ENCODE peak calls at places on chromosomes 12 and 14, in seven cellular contexts. One of them, this sample, is unnamed.

GRCh38 chr14:78202976-78203375 is 32.8 kb downstream of the NRXN3 start:
- DNase-seq in uterus: no peak
- DNase-seq in H54: no peak
- DNase-seq in A549: no peak
- DNase-seq in tibial nerve: no peak
- DNase-seq in Peyer's patch: no peak
- DNase-seq in sigmoid colon: no peak
- DNase-seq in this sample: no peak

GRCh38 chr14:50762001-50762930 is 68.7 kb downstream of the NIN start:
- DNase-seq in uterus: no peak
- DNase-seq in H54: peak; percentile 28
- DNase-seq in A549: no peak
- DNase-seq in tibial nerve: no peak
- DNase-seq in Peyer's patch: no peak
- DNase-seq in sigmoid colon: no peak
- DNase-seq in this sample: peak; percentile 61

GRCh38 chr14:91098591-91098990 is 15.3 kb upstream of the DGLUCY start:
- DNase-seq in uterus: no peak
- DNase-seq in H54: no peak
- DNase-seq in A549: no peak
- DNase-seq in tibial nerve: no peak
- DNase-seq in Peyer's patch: no peak
- DNase-seq in sigmoid colon: no peak
- DNase-seq in this sample: no peak

GRCh38 chr14:77284066-77284855 is 13.3 kb upstream of the NGB start:
- DNase-seq in uterus: no peak
- DNase-seq in H54: no peak
- DNase-seq in A549: no peak
- DNase-seq in tibial nerve: no peak
- DNase-seq in Peyer's patch: no peak
- DNase-seq in sigmoid colon: peak; percentile 21
- DNase-seq in this sample: no peak

GRCh38 chr12:56028511-56029165 is 7.8 kb downstream of the IKZF4 start:
- DNase-seq in uterus: no peak
- DNase-seq in H54: no peak
- DNase-seq in A549: no peak
- DNase-seq in tibial nerve: no peak
- DNase-seq in Peyer's patch: no peak
- DNase-seq in sigmoid colon: no peak
- DNase-seq in this sample: no peak

GRCh38 chr12:89117448-89118034 is 234.8 kb downstream of the DUSP6 start:
- DNase-seq in uterus: no peak
- DNase-seq in H54: no peak
- DNase-seq in A549: no peak
- DNase-seq in tibial nerve: no peak
- DNase-seq in Peyer's patch: no peak
- DNase-seq in sigmoid colon: no peak
- DNase-seq in this sample: no peak

GRCh38 chr14:50964683-50965390 is 20.6 kb upstream of the PYGL start:
- DNase-seq in uterus: peak; percentile 72
- DNase-seq in H54: peak; percentile 14
- DNase-seq in A549: peak; percentile 11
- DNase-seq in tibial nerve: no peak
- DNase-seq in Peyer's patch: peak; percentile 28
- DNase-seq in sigmoid colon: peak; percentile 92
- DNase-seq in this sample: no peak

GRCh38 chr14:21978184-21978998 is 304.8 kb upstream of the OR4E1 start:
- DNase-seq in uterus: peak; percentile 19
- DNase-seq in H54: no peak
- DNase-seq in A549: peak; percentile 29
- DNase-seq in tibial nerve: peak; percentile 21
- DNase-seq in Peyer's patch: peak; percentile 45
- DNase-seq in sigmoid colon: peak; percentile 64
- DNase-seq in this sample: peak; percentile 46

GRCh38 chr12:94186461-94187237 is 38.3 kb downstream of the PLXNC1 start:
- DNase-seq in uterus: peak; percentile 76
- DNase-seq in H54: no peak
- DNase-seq in A549: no peak
- DNase-seq in tibial nerve: peak; percentile 56
- DNase-seq in Peyer's patch: no peak
- DNase-seq in sigmoid colon: peak; percentile 75
- DNase-seq in this sample: no peak

GRCh38 chr12:66708704-66709443 is 30.0 kb upstream of the GRIP1 start:
- DNase-seq in uterus: no peak
- DNase-seq in H54: no peak
- DNase-seq in A549: no peak
- DNase-seq in tibial nerve: no peak
- DNase-seq in Peyer's patch: no peak
- DNase-seq in sigmoid colon: no peak
- DNase-seq in this sample: no peak

GRCh38 chr12:54983536-54984102 is 943 bp downstream of the TESPA1 start:
- DNase-seq in uterus: no peak
- DNase-seq in H54: no peak
- DNase-seq in A549: no peak
- DNase-seq in tibial nerve: no peak
- DNase-seq in Peyer's patch: no peak
- DNase-seq in sigmoid colon: no peak
- DNase-seq in this sample: no peak

DNA sequence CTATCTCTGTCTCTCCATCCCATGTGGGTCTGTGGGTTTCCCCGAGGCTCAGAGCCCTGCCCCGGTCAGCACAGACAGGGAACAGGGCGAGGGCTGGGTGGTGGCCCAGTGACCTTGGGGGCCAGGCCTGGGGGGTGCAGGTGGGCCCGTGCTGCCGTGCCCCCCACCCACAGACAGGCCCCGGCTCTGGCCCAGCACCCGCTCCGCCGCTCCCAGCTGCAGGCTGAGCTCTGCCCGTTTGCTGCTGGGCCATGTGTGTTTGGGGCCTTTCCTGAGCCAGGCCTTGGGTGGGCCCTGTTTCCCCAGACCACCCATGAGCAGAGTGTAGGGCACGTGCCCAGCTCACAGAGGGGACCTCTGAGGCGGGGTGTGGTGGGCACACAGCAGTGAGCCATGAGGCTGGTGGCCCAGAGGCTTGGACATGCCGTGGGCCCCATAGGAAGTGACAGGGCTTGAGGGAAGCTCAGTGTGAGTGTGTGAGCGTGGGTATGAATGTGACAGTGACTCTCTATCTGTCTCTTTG is 51.0 kb downstream of the TMEM121 start:
- DNase-seq in uterus: no peak
- DNase-seq in H54: no peak
- DNase-seq in A549: no peak
- DNase-seq in tibial nerve: no peak
- DNase-seq in Peyer's patch: no peak
- DNase-seq in sigmoid colon: peak; percentile 38
- DNase-seq in this sample: no peak
- TF ChIP-seq POLR2A in uterus: no peak
- TF ChIP-seq POLR2A in H54: no peak
- TF ChIP-seq POLR2A in A549: no peak
- TF ChIP-seq POLR2A in tibial nerve: no peak
- TF ChIP-seq POLR2A in Peyer's patch: no peak
- TF ChIP-seq POLR2A in sigmoid colon: no peak
- TF ChIP-seq POLR2A in this sample: no peak

DNA sequence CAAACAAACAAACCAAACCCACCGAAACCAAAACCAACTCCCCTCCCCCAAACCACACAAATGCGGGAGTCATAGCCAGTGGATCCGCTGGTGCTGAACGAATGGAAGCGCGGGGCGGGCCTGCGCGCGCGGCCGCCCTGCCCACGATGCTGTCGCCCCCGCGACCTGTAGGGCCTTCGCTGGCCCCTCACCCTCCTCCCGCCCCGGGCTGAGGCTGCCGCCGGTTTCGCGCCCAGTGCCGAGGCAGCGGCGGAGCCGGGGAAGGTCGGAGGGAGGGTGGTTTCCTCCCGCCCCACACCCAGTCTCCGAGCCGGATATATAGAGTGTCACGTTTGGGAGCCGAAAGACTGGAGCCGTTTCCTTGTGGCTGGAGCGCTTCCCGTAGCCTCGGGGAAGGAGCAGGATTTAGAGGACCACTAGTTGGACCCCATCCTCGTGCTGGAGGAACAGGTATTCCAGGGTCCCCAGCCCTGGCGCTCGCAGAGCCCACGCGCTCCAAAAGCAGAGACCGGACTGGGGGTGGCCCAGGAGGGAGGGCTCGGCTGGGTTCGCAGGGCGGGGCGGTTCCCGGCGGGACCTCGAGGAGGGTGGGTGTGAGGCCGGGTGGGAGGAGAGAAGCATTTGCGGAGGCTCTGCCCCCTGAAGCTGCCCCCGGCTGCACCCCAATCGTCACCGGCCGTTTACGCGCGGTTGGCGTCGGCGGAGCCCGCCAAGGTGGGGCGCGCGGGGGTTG is at the start of gene FAR2:
- DNase-seq in uterus: peak; percentile 36
- DNase-seq in H54: peak; percentile 60
- DNase-seq in A549: peak; percentile 16
- DNase-seq in tibial nerve: no peak
- DNase-seq in Peyer's patch: no peak
- DNase-seq in sigmoid colon: peak; percentile 84
- DNase-seq in this sample: peak; percentile 84
- TF ChIP-seq POLR2A in uterus: peak; percentile 29
- TF ChIP-seq POLR2A in H54: peak; percentile 31
- TF ChIP-seq POLR2A in A549: no peak
- TF ChIP-seq POLR2A in tibial nerve: no peak
- TF ChIP-seq POLR2A in Peyer's patch: peak; percentile 15
- TF ChIP-seq POLR2A in sigmoid colon: no peak
- TF ChIP-seq POLR2A in this sample: peak; percentile 83

GRCh38 chr14:105187116-105187515 is 6.0 kb upstream of the NUDT14 start:
- DNase-seq in uterus: no peak
- DNase-seq in H54: no peak
- DNase-seq in A549: no peak
- DNase-seq in tibial nerve: no peak
- DNase-seq in Peyer's patch: no peak
- DNase-seq in sigmoid colon: no peak
- DNase-seq in this sample: no peak
- TF ChIP-seq POLR2A in uterus: no peak
- TF ChIP-seq POLR2A in H54: no peak
- TF ChIP-seq POLR2A in A549: no peak
- TF ChIP-seq POLR2A in tibial nerve: no peak
- TF ChIP-seq POLR2A in Peyer's patch: no peak
- TF ChIP-seq POLR2A in sigmoid colon: no peak
- TF ChIP-seq POLR2A in this sample: no peak

GRCh38 chr12:131949431-131950181 is at the start of gene EP400:
- DNase-seq in uterus: peak; percentile 96
- DNase-seq in H54: peak; percentile 93
- DNase-seq in A549: peak; percentile 87
- DNase-seq in tibial nerve: peak; percentile 96
- DNase-seq in Peyer's patch: peak; percentile 99
- DNase-seq in sigmoid colon: peak; percentile 98
- DNase-seq in this sample: peak; percentile 95
- TF ChIP-seq POLR2A in uterus: peak; percentile 56
- TF ChIP-seq POLR2A in H54: peak; percentile 74
- TF ChIP-seq POLR2A in A549: peak; percentile 57
- TF ChIP-seq POLR2A in tibial nerve: no peak
- TF ChIP-seq POLR2A in Peyer's patch: peak; percentile 54
- TF ChIP-seq POLR2A in sigmoid colon: no peak
- TF ChIP-seq POLR2A in this sample: peak; percentile 50

GRCh38 chr14:64700894-64701293 is 3.3 kb upstream of the PLEKHG3 start:
- DNase-seq in uterus: no peak
- DNase-seq in H54: no peak
- DNase-seq in A549: no peak
- DNase-seq in tibial nerve: no peak
- DNase-seq in Peyer's patch: no peak
- DNase-seq in sigmoid colon: no peak
- DNase-seq in this sample: no peak

GRCh38 chr14:64703393-64704144 is 655 bp upstream of the PLEKHG3 start:
- DNase-seq in uterus: no peak
- DNase-seq in H54: no peak
- DNase-seq in A549: no peak
- DNase-seq in tibial nerve: no peak
- DNase-seq in Peyer's patch: no peak
- DNase-seq in sigmoid colon: peak; percentile 60
- DNase-seq in this sample: no peak

GRCh38 chr14:64701660-64702059 is 2.6 kb upstream of the PLEKHG3 start:
- DNase-seq in uterus: no peak
- DNase-seq in H54: no peak
- DNase-seq in A549: no peak
- DNase-seq in tibial nerve: no peak
- DNase-seq in Peyer's patch: no peak
- DNase-seq in sigmoid colon: peak; percentile 1
- DNase-seq in this sample: no peak

GRCh38 chr14:64704145-64704742 is at the start of gene PLEKHG3:
- DNase-seq in uterus: peak; percentile 87
- DNase-seq in H54: peak; percentile 77
- DNase-seq in A549: peak; percentile 84
- DNase-seq in tibial nerve: no peak
- DNase-seq in Peyer's patch: no peak
- DNase-seq in sigmoid colon: peak; percentile 93
- DNase-seq in this sample: peak; percentile 45

DNA sequence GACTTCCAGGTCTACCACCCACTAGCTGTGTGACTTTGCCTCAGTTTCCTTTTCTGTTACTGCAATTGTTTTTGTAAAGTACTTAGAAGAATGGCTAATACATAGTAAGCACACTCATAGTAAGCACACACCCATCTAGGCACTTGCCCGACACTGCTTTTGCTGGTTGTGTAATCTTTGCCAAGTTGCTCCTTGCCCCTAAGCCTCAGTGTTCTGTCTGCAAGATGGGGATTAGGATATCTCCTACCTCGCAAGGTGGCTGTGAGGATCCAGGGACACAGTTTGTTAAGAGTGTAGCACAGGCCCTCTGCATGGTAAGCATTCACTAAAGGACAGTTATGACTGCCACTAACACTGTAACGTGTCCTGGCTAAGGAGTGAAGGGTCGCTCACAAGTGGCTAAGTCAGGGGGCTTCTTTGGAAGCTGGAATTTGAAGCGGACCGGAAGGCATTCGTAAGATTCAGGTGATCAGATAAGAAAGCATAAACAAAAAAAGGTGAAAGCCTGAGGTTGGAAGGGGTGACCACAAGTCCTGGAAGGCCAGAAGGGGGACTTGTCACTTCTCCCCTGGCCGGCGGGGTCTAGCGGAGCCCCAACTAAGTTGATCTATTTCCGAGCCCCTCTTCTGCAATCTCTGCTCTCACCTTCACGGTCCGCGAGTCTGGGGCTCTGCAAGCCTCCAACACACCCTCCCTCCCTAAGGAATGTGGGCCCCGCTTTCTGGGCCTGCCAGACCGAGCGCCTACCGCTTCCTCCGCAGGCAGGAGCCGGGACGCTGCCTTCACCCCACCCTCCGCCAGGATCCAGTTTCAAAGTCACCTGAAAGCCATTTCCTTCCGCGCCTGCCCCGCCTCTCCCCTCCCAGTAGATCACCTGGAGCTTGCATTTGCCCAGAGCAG is 1.5 kb upstream of the PLEKHG3 start:
- DNase-seq in uterus: no peak
- DNase-seq in H54: no peak
- DNase-seq in A549: no peak
- DNase-seq in tibial nerve: no peak
- DNase-seq in Peyer's patch: no peak
- DNase-seq in sigmoid colon: peak; percentile 64
- DNase-seq in this sample: no peak
- TF ChIP-seq POLR2A in uterus: peak; percentile 36
- TF ChIP-seq POLR2A in H54: no peak
- TF ChIP-seq POLR2A in A549: no peak
- TF ChIP-seq POLR2A in tibial nerve: no peak
- TF ChIP-seq POLR2A in Peyer's patch: no peak
- TF ChIP-seq POLR2A in sigmoid colon: no peak
- TF ChIP-seq POLR2A in this sample: no peak

This sample was measured in erythroblast.